ENCODE peak calls at places on chromosome 1, in five cellular contexts. V is Right ventricle myocardium superior, Z is aorta, W is GM13977, X is RKO. Q is an unnamed sample.

GRCh38 chr1:201400257-201401230 is 1.4 kb upstream of the LAD1 start:
- DNase-seq in W (no peak), V (no peak), Z (no peak), X (no peak), Q (peak)

GRCh38 chr1:117695796-117696505 is 90.1 kb downstream of the TENT5C start:
- DNase-seq in V (no peak), X (peak), Z (peak), W (no peak), Q (no peak)

GRCh38 chr1:10671551-10672375 is 124.7 kb downstream of the CASZ1 start:
- DNase-seq in W (no peak), V (no peak), X (no peak), Z (no peak), Q (no peak)

GRCh38 chr1:90074555-90075315 is 79.8 kb downstream of the ZNF326 start:
- DNase-seq in Z (no peak), W (no peak), X (no peak), V (no peak), Q (no peak)

GRCh38 chr1:25468037-25468436 is 37.3 kb downstream of the MACO1 start:
- DNase-seq in X (no peak), V (no peak), W (no peak), Z (no peak), Q (no peak)

GRCh38 chr1:205849619-205850355 is at the start of gene PM20D1:
- DNase-seq in W (peak), V (peak), X (no peak), Z (peak), Q (peak)

GRCh38 chr1:76086597-76086996 is 12.1 kb downstream of the ST6GALNAC3 start:
- DNase-seq in W (no peak), X (peak), V (no peak), Z (no peak), Q (no peak)

GRCh38 chr1:88472283-88472682 is 211.8 kb upstream of the PKN2 start:
- DNase-seq in Z (no peak), V (no peak), X (no peak), W (no peak), Q (no peak)

GRCh38 chr1:31380181-31380580 is 7.3 kb upstream of the FABP3 start:
- DNase-seq in X (no peak), V (no peak), Z (no peak), W (no peak), Q (no peak)